ENCODE peak calls at places on chromosomes 4 and X, in ten cellular contexts. D is GM12864; O is HFF-Myc; H is ELR; M is stimulated activated naive B cell treated with anti-CD40 and anti-IgM and Interleukin-4, amounts not matched to agents 10 μg/mL and 1 μg/mL and 100 μg/mL, for 72 hours; Y is gastrocnemius medialis; J is activated CD8-positive, alpha-beta memory T cell treated with anti-CD3 and anti-CD28 coated beads for 1 hour; Z is posterior vena cava; E is T-helper 1 cell; W is activated CD8-positive, alpha-beta T cell treated with anti-CD3 and anti-CD28 coated beads for 36 hours. S is an unnamed sample.

GRCh38 chr4:79331126-79331876 is 5.4 kb upstream of the NAA11 start:
- DNase-seq in Y (no peak), D (no peak), O (no peak), Z (no peak), W (no peak), M (no peak), J (no peak), E (no peak), H (no peak), S (no peak)

GRCh38 chrX:102950908-102951866 is 14.1 kb downstream of the RAB40AL start:
- DNase-seq in E (peak; percentile 15), J (peak; percentile 17), Y (no peak), Z (no peak), H (peak; percentile 63), M (peak; percentile 21), O (peak; percentile 21), W (peak; percentile 72), D (no peak), S (peak; percentile 36)

GRCh38 chr4:83631066-83631465 is 95.2 kb downstream of the GPAT3 start:
- DNase-seq in H (no peak), M (no peak), Z (no peak), O (peak; percentile 77), D (no peak), J (no peak), E (no peak), Y (no peak), W (no peak), S (no peak)

GRCh38 chrX:20067709-20068315 is 48.9 kb downstream of the MAP7D2 start:
- DNase-seq in D (no peak), W (no peak), O (peak; percentile 52), Y (peak; percentile 10), E (no peak), J (no peak), M (no peak), H (peak; percentile 83), Z (peak; percentile 94), S (no peak)

GRCh38 chr4:8708401-8709021 is 115.9 kb downstream of the CPZ start:
- DNase-seq in D (no peak), H (no peak), O (no peak), Y (no peak), E (no peak), M (no peak), J (no peak), W (no peak), Z (peak; percentile 69), S (no peak)

GRCh38 chrX:120672389-120672788 is 42.5 kb upstream of the C1GALT1C1 start:
- DNase-seq in E (no peak), M (no peak), J (no peak), W (no peak), D (no peak), Z (peak; percentile 87), O (no peak), H (peak; percentile 81), Y (peak; percentile 30), S (no peak)

GRCh38 chr4:53558061-53558801 is 33.1 kb downstream of the LNX1 start:
- DNase-seq in E (no peak), Z (no peak), O (no peak), M (no peak), H (peak; percentile 71), W (no peak), Y (no peak), J (no peak), D (no peak), S (no peak)

GRCh38 chr4:158936238-158936637 is 166.6 kb upstream of the RAPGEF2 start:
- DNase-seq in Y (no peak), O (no peak), H (no peak), W (no peak), M (no peak), Z (no peak), D (no peak), J (no peak), E (no peak), S (no peak)

GRCh38 chrX:27132851-27133250 is 330.3 kb downstream of the PPP4R3C start:
- DNase-seq in Z (no peak), O (no peak), D (no peak), H (no peak), M (no peak), W (no peak), Y (no peak), J (no peak), E (no peak), S (no peak)

GRCh38 chrX:143298663-143299241 is 218.5 kb downstream of the SPANXN3 start:
- DNase-seq in E (no peak), H (no peak), M (no peak), J (no peak), Z (no peak), O (no peak), W (no peak), Y (no peak), D (no peak), S (no peak)